ENCODE peak calls at places on chromosomes 2 and 18, in six cellular contexts. One of them, this sample, is unnamed.

GRCh38 chr18:14769381-14769780 is 21.4 kb downstream of the ANKRD30B start:
- DNase-seq in fibroblast of lung: no peak
- DNase-seq in GM12878: no peak
- DNase-seq in GM23338: no peak
- DNase-seq in HepG2: no peak
- DNase-seq in GM23248: no peak
- DNase-seq in this sample: no peak

GRCh38 chr18:58721586-58722160 is 50.4 kb downstream of the MALT1 start:
- DNase-seq in fibroblast of lung: no peak
- DNase-seq in GM12878: no peak
- DNase-seq in GM23338: no peak
- DNase-seq in HepG2: no peak
- DNase-seq in GM23248: peak
- DNase-seq in this sample: no peak

GRCh38 chr2:196131949-196132925 is 39.1 kb downstream of the STK17B start:
- DNase-seq in fibroblast of lung: peak
- DNase-seq in GM12878: no peak
- DNase-seq in GM23338: peak
- DNase-seq in HepG2: no peak
- DNase-seq in GM23248: peak
- DNase-seq in this sample: no peak

GRCh38 chr2:215829261-215829660 is 184.1 kb downstream of the MREG start:
- DNase-seq in fibroblast of lung: no peak
- DNase-seq in GM12878: no peak
- DNase-seq in GM23338: no peak
- DNase-seq in HepG2: no peak
- DNase-seq in GM23248: no peak
- DNase-seq in this sample: no peak

GRCh38 chr2:204664708-204665121 is 119.4 kb downstream of the PARD3B start:
- DNase-seq in fibroblast of lung: peak
- DNase-seq in GM12878: no peak
- DNase-seq in GM23338: peak
- DNase-seq in HepG2: peak
- DNase-seq in GM23248: peak
- DNase-seq in this sample: no peak

GRCh38 chr2:241461693-241462677 is 46.4 kb downstream of the STK25 start:
- DNase-seq in fibroblast of lung: no peak
- DNase-seq in GM12878: no peak
- DNase-seq in GM23338: no peak
- DNase-seq in HepG2: no peak
- DNase-seq in GM23248: no peak
- DNase-seq in this sample: no peak

GRCh38 chr2:128366746-128367511 is 48.3 kb upstream of the HS6ST1 start:
- DNase-seq in fibroblast of lung: no peak
- DNase-seq in GM12878: no peak
- DNase-seq in GM23338: no peak
- DNase-seq in HepG2: no peak
- DNase-seq in GM23248: no peak
- DNase-seq in this sample: no peak

GRCh38 chr2:101272045-101272784 is 19.5 kb downstream of the CNOT11 start:
- DNase-seq in fibroblast of lung: no peak
- DNase-seq in GM12878: peak
- DNase-seq in GM23338: no peak
- DNase-seq in HepG2: no peak
- DNase-seq in GM23248: no peak
- DNase-seq in this sample: no peak

GRCh38 chr2:197229509-197230458 is 80.8 kb downstream of the ANKRD44 start:
- DNase-seq in fibroblast of lung: peak
- DNase-seq in GM12878: no peak
- DNase-seq in GM23338: no peak
- DNase-seq in HepG2: no peak
- DNase-seq in GM23248: peak
- DNase-seq in this sample: no peak

GRCh38 chr18:35041752-35042379 is 653 bp downstream of the MAPRE2 start:
- DNase-seq in fibroblast of lung: no peak
- DNase-seq in GM12878: no peak
- DNase-seq in GM23338: no peak
- DNase-seq in HepG2: no peak
- DNase-seq in GM23248: peak
- DNase-seq in this sample: no peak

GRCh38 chr18:50297621-50298442 is 10.3 kb upstream of the CXXC1 start:
- DNase-seq in fibroblast of lung: peak
- DNase-seq in GM12878: peak
- DNase-seq in GM23338: peak
- DNase-seq in HepG2: no peak
- DNase-seq in GM23248: peak
- DNase-seq in this sample: peak

DNA sequence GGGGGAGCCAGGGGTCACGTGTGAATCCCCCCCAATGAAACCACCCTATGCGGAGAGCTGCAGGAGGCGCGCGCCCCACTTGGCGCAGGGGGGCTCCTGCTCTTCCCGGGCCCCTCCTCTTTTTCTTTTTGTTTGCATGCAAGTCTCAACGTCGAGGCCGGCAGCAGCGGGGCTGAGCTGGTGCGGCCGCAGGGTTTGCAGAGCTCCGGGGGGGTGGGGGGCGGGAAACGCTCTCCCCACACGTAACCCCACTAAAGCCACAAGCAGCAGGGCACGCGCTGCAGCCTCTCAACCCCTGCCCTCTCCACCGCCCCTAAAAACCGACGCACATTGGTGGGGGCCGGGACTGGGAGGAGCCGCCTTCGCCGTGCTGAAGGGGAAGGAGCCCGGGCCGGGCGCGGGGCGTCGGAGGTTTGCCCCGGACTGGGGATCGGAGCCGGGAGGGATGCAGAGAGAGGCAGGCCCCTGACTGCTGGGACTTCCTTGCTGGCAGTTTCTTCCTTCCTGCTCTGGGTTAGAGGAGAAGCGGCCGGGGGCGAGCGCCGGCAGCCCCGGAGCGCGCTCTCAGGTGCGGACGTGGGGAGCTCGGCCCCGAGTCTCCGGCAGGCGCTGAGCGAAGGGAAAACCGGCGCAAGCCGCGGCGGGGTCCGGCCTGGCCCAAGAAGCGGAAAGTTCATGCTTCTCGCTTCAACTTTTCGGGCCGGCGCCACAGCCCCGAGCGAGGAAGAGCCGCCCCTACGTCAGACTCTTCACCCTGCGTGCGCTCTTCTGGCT is 880 bp downstream of the LBH start:
- DNase-seq in fibroblast of lung: peak
- DNase-seq in GM12878: no peak
- DNase-seq in GM23338: peak
- DNase-seq in HepG2: no peak
- DNase-seq in GM23248: peak
- DNase-seq in this sample: peak
- TF ChIP-seq EZH2 in fibroblast of lung: no peak
- TF ChIP-seq EZH2 in GM12878: no peak
- TF ChIP-seq EZH2 in GM23338: peak
- TF ChIP-seq EZH2 in HepG2: peak
- TF ChIP-seq EZH2 in GM23248: no peak
- TF ChIP-seq EZH2 in this sample: no peak

DNA sequence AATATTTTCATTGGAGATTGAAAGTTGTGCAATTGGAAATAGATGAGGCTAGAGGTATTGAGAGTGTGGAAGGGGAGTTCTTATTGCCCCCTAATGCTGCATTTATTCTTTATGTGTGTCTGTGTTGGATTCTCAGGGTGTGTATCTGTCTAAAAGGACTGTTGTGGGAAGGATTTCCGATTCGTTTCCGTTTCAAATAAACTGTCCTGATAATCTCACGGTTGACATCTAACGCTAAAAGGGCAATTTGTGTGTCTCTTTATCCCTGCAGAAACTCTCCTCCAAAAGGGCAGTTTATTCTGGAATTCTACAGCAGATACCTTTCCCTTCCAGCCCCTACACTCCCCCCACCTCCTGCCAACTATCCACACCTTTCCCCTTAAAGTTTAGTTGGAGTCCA is 923 bp downstream of the SETBP1 start:
- DNase-seq in fibroblast of lung: no peak
- DNase-seq in GM12878: no peak
- DNase-seq in GM23338: no peak
- DNase-seq in HepG2: no peak
- DNase-seq in GM23248: no peak
- DNase-seq in this sample: no peak
- H3K4me2 ChIP-seq in fibroblast of lung: peak
- H3K4me2 ChIP-seq in GM12878: peak
- H3K4me2 ChIP-seq in GM23338: peak
- H3K4me2 ChIP-seq in HepG2: no peak
- H3K4me2 ChIP-seq in GM23248: peak
- H3K4me2 ChIP-seq in this sample: peak

GRCh38 chr2:231590614-231591013 is 2.0 kb upstream of the TEX44 start:
- DNase-seq in fibroblast of lung: no peak
- DNase-seq in GM12878: no peak
- DNase-seq in GM23338: no peak
- DNase-seq in HepG2: no peak
- DNase-seq in GM23248: no peak
- DNase-seq in this sample: peak
- H2AFZ ChIP-seq in fibroblast of lung: no peak
- H2AFZ ChIP-seq in GM12878: no peak
- H2AFZ ChIP-seq in GM23338: peak
- H2AFZ ChIP-seq in HepG2: no peak
- H2AFZ ChIP-seq in GM23248: no peak
- H2AFZ ChIP-seq in this sample: no peak

DNA sequence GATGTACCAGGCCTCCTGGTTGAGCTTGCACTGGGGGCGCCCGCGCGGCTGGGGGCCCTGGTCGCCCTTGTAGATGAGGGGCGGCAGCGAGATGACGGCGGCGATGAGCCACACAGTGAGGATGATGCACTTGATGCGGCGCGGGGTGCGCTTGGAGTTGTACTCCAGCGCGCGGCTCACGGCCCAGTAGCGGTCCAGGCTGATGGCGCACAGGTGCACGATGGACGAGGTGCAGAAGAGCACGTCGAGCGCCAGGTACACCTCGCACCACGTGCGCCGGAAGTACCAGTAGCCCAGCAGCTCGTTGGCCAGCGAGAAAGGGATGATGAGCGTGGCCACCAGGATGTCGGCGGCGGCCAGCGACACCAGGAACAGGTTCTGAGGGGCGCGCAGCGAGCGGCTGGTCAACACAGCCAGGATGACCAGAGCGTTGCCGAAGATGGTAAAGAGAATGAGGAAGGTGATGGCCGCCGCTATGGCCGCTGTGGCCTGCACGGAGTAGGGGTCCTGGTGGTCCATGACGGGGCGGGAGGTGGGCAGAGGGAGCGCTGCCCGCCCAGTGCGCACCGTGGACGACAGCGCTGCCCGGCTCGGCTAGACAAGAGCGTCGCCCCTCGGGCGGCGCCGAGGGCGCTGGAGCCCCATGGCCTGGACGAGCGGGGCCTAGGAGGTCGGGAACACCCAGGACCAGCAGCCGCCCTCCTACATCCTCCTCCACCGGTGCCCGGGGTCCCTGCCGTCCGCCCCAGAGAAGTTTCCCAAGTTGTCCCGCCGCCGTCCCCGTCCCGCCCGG is 544 bp downstream of the ADRA2B start:
- DNase-seq in fibroblast of lung: no peak
- DNase-seq in GM12878: no peak
- DNase-seq in GM23338: peak
- DNase-seq in HepG2: no peak
- DNase-seq in GM23248: no peak
- DNase-seq in this sample: no peak
- TF ChIP-seq EZH2 in fibroblast of lung: peak
- TF ChIP-seq EZH2 in GM12878: no peak
- TF ChIP-seq EZH2 in GM23338: no peak
- TF ChIP-seq EZH2 in HepG2: no peak
- TF ChIP-seq EZH2 in GM23248: no peak
- TF ChIP-seq EZH2 in this sample: no peak